ENCODE peak calls at places on chromosomes 5 and 9, in eight cellular contexts. One of them, this sample, is unnamed.

GRCh38 chr9:72041775-72042194 is 18.6 kb downstream of the C9orf57 start:
- DNase-seq in sigmoid colon: peak; percentile 76
- DNase-seq in GM23248: peak; percentile 94
- DNase-seq in right lobe of liver: peak; percentile 87
- DNase-seq in body of pancreas: peak; percentile 58
- DNase-seq in A673: peak; percentile 53
- DNase-seq in mammary epithelial cell: peak; percentile 73
- DNase-seq in CD8-positive, alpha-beta memory T cell: no peak
- DNase-seq in this sample: no peak

GRCh38 chr9:127344373-127344995 is 52.5 kb upstream of the SLC2A8 start:
- DNase-seq in sigmoid colon: no peak
- DNase-seq in GM23248: peak; percentile 30
- DNase-seq in right lobe of liver: no peak
- DNase-seq in body of pancreas: no peak
- DNase-seq in A673: no peak
- DNase-seq in mammary epithelial cell: no peak
- DNase-seq in CD8-positive, alpha-beta memory T cell: no peak
- DNase-seq in this sample: no peak

GRCh38 chr5:43270686-43271085 is 42.5 kb downstream of the HMGCS1 start:
- DNase-seq in sigmoid colon: no peak
- DNase-seq in GM23248: no peak
- DNase-seq in right lobe of liver: no peak
- DNase-seq in body of pancreas: no peak
- DNase-seq in A673: no peak
- DNase-seq in mammary epithelial cell: no peak
- DNase-seq in CD8-positive, alpha-beta memory T cell: no peak
- DNase-seq in this sample: no peak

GRCh38 chr9:130034570-130034969 is 8.4 kb downstream of the FNBP1 start:
- DNase-seq in sigmoid colon: no peak
- DNase-seq in GM23248: peak; percentile 92
- DNase-seq in right lobe of liver: no peak
- DNase-seq in body of pancreas: no peak
- DNase-seq in A673: peak; percentile 75
- DNase-seq in mammary epithelial cell: peak; percentile 67
- DNase-seq in CD8-positive, alpha-beta memory T cell: no peak
- DNase-seq in this sample: no peak

GRCh38 chr5:115097236-115097635 is 72.5 kb downstream of the TRIM36 start:
- DNase-seq in sigmoid colon: no peak
- DNase-seq in GM23248: no peak
- DNase-seq in right lobe of liver: no peak
- DNase-seq in body of pancreas: no peak
- DNase-seq in A673: no peak
- DNase-seq in mammary epithelial cell: no peak
- DNase-seq in CD8-positive, alpha-beta memory T cell: no peak
- DNase-seq in this sample: no peak

GRCh38 chr5:19855929-19856328 is 132.1 kb downstream of the CDH18 start:
- DNase-seq in sigmoid colon: no peak
- DNase-seq in GM23248: peak; percentile 60
- DNase-seq in right lobe of liver: no peak
- DNase-seq in body of pancreas: peak; percentile 11
- DNase-seq in A673: no peak
- DNase-seq in mammary epithelial cell: no peak
- DNase-seq in CD8-positive, alpha-beta memory T cell: no peak
- DNase-seq in this sample: no peak

GRCh38 chr5:176901260-176902101 is 2.3 kb upstream of the HK3 start:
- DNase-seq in sigmoid colon: peak; percentile 43
- DNase-seq in GM23248: no peak
- DNase-seq in right lobe of liver: no peak
- DNase-seq in body of pancreas: no peak
- DNase-seq in A673: no peak
- DNase-seq in mammary epithelial cell: no peak
- DNase-seq in CD8-positive, alpha-beta memory T cell: no peak
- DNase-seq in this sample: no peak

GRCh38 chr5:43635374-43635773 is 32.4 kb downstream of the NNT start:
- DNase-seq in sigmoid colon: no peak
- DNase-seq in GM23248: peak; percentile 22
- DNase-seq in right lobe of liver: no peak
- DNase-seq in body of pancreas: no peak
- DNase-seq in A673: no peak
- DNase-seq in mammary epithelial cell: peak; percentile 3
- DNase-seq in CD8-positive, alpha-beta memory T cell: no peak
- DNase-seq in this sample: no peak

GRCh38 chr9:96596601-96597111 is 23.0 kb downstream of the CDC14B start:
- DNase-seq in sigmoid colon: no peak
- DNase-seq in GM23248: no peak
- DNase-seq in right lobe of liver: no peak
- DNase-seq in body of pancreas: no peak
- DNase-seq in A673: no peak
- DNase-seq in mammary epithelial cell: no peak
- DNase-seq in CD8-positive, alpha-beta memory T cell: no peak
- DNase-seq in this sample: no peak

GRCh38 chr5:6745706-6746217 is 32.5 kb downstream of the TENT4A start:
- DNase-seq in sigmoid colon: peak; percentile 18
- DNase-seq in GM23248: peak; percentile 75
- DNase-seq in right lobe of liver: no peak
- DNase-seq in body of pancreas: peak; percentile 26
- DNase-seq in A673: peak; percentile 63
- DNase-seq in mammary epithelial cell: peak; percentile 44
- DNase-seq in CD8-positive, alpha-beta memory T cell: no peak
- DNase-seq in this sample: peak; percentile 81

GRCh38 chr9:134940236-134941208 is 22.8 kb upstream of the FCN1 start:
- DNase-seq in sigmoid colon: no peak
- DNase-seq in GM23248: no peak
- DNase-seq in right lobe of liver: no peak
- DNase-seq in body of pancreas: no peak
- DNase-seq in A673: no peak
- DNase-seq in mammary epithelial cell: no peak
- DNase-seq in CD8-positive, alpha-beta memory T cell: no peak
- DNase-seq in this sample: no peak

DNA sequence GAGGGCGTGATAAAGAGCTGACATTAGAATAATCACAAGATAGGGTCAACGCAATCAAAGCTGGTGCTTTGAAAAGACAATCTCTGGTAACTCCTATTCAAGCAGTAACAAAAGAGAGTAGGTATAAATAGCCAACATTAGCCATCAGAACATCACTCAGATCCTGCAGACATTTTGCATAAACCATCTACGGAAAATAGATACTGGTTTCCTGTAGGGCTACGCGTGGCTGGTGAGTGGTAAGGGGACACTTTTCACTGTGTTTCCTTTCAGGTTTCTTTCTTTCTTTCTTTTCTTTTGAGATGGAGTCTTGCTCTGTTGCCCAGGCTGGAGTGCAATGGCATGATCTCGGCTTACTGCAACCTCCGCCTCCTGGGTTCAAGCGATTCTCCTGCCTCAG is 22.3 kb downstream of the TTF1 start:
- DNase-seq in sigmoid colon: no peak
- DNase-seq in GM23248: no peak
- DNase-seq in right lobe of liver: no peak
- DNase-seq in body of pancreas: no peak
- DNase-seq in A673: no peak
- DNase-seq in mammary epithelial cell: no peak
- DNase-seq in CD8-positive, alpha-beta memory T cell: no peak
- DNase-seq in this sample: no peak
- H3K4me3 ChIP-seq in sigmoid colon: no peak overlapping the region
- H3K4me3 ChIP-seq in GM23248: no peak overlapping the region
- H3K4me3 ChIP-seq in right lobe of liver: no peak overlapping the region
- H3K4me3 ChIP-seq in body of pancreas: no peak overlapping the region
- H3K4me3 ChIP-seq in A673: no peak overlapping the region
- H3K4me3 ChIP-seq in mammary epithelial cell: no peak overlapping the region
- H3K4me3 ChIP-seq in CD8-positive, alpha-beta memory T cell: no peak overlapping the region
- H3K4me3 ChIP-seq in this sample: no peak overlapping the region

DNA sequence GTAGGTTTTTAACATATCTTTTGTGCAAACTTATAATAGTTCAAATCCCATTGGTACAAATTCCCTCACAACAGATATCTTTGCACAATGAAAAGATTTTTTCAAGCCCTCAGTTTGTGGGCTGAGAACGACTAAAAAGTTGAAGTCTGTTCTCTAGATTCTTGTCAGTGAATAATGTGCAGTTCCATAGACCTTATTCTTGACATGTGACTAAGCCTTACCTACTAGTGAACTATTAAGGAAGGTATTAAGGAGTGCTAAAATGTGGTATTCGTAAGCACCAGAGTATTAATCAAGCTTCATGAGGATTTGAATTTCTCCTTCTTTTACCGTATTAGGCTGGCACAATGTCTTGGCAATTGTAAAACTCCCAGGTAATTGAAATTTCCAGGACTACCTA is 205.6 kb upstream of the DMRTA1 start:
- DNase-seq in sigmoid colon: no peak
- DNase-seq in GM23248: no peak
- DNase-seq in right lobe of liver: no peak
- DNase-seq in body of pancreas: no peak
- DNase-seq in A673: no peak
- DNase-seq in mammary epithelial cell: no peak
- DNase-seq in CD8-positive, alpha-beta memory T cell: no peak
- DNase-seq in this sample: no peak
- H3K4me1 ChIP-seq in sigmoid colon: no peaks in the 10 kb centered on the region
- H3K4me1 ChIP-seq in GM23248: peaks cover 24% of the 10 kb centered on the region
- H3K4me1 ChIP-seq in right lobe of liver: no peaks in the 10 kb centered on the region
- H3K4me1 ChIP-seq in body of pancreas: no peaks in the 10 kb centered on the region
- H3K4me1 ChIP-seq in A673: no peaks in the 10 kb centered on the region
- H3K4me1 ChIP-seq in mammary epithelial cell: peaks cover 53% of the 10 kb centered on the region
- H3K4me1 ChIP-seq in CD8-positive, alpha-beta memory T cell: no peaks in the 10 kb centered on the region
- H3K4me1 ChIP-seq in this sample: no peaks in the 10 kb centered on the region

GRCh38 chr9:91818647-91819403 is 131.2 kb downstream of the ROR2 start:
- DNase-seq in sigmoid colon: peak; percentile 56
- DNase-seq in GM23248: no peak
- DNase-seq in right lobe of liver: no peak
- DNase-seq in body of pancreas: no peak
- DNase-seq in A673: no peak
- DNase-seq in mammary epithelial cell: no peak
- DNase-seq in CD8-positive, alpha-beta memory T cell: no peak
- DNase-seq in this sample: no peak

GRCh38 chr9:91817493-91818225 is 132.4 kb downstream of the ROR2 start:
- DNase-seq in sigmoid colon: peak; percentile 69
- DNase-seq in GM23248: peak; percentile 89
- DNase-seq in right lobe of liver: no peak
- DNase-seq in body of pancreas: no peak
- DNase-seq in A673: peak; percentile 54
- DNase-seq in mammary epithelial cell: no peak
- DNase-seq in CD8-positive, alpha-beta memory T cell: no peak
- DNase-seq in this sample: no peak

GRCh38 chr9:91820949-91821880 is 128.8 kb downstream of the ROR2 start:
- DNase-seq in sigmoid colon: peak; percentile 85
- DNase-seq in GM23248: peak; percentile 88
- DNase-seq in right lobe of liver: no peak
- DNase-seq in body of pancreas: no peak
- DNase-seq in A673: no peak
- DNase-seq in mammary epithelial cell: peak; percentile 8
- DNase-seq in CD8-positive, alpha-beta memory T cell: no peak
- DNase-seq in this sample: no peak

GRCh38 chr9:91818226-91818587 is 131.8 kb downstream of the ROR2 start:
- DNase-seq in sigmoid colon: peak; percentile 72
- DNase-seq in GM23248: no peak
- DNase-seq in right lobe of liver: no peak
- DNase-seq in body of pancreas: no peak
- DNase-seq in A673: no peak
- DNase-seq in mammary epithelial cell: no peak
- DNase-seq in CD8-positive, alpha-beta memory T cell: no peak
- DNase-seq in this sample: no peak

DNA sequence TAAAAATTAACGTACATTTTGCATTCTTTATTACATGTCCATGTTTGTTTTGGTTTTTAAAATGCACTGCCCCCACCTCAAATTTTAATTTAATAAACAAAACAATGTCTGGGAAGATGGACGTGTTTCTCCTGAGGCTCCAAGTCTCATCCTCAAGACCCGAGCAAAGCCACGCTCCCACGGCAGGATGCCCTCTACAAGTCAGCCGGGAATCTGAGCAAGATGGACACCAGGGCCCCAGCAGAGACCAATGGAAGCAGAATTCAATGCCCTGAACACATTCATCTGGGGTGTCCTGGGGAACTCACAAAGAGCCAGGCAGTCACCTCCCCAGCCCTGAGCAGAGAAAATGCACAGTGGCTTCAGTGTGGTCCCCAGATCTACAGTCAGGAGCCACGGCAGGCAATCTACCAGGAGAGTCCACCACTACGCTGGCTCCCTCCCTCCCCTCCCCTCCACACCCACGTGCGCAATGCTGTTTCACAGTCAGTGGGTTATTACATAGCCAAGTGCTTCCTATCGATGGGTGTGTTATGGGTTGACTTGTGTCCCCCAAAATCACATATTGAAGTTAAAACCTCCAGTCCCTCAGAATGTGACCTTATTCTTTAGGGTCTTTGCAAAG is 129.8 kb downstream of the ROR2 start:
- DNase-seq in sigmoid colon: peak; percentile 58
- DNase-seq in GM23248: no peak
- DNase-seq in right lobe of liver: no peak
- DNase-seq in body of pancreas: no peak
- DNase-seq in A673: no peak
- DNase-seq in mammary epithelial cell: no peak
- DNase-seq in CD8-positive, alpha-beta memory T cell: no peak
- DNase-seq in this sample: no peak
- H3K27me3 ChIP-seq in sigmoid colon: no peaks in the 10 kb centered on the region
- H3K27me3 ChIP-seq in GM23248: no peaks in the 10 kb centered on the region
- H3K27me3 ChIP-seq in right lobe of liver: no peaks in the 10 kb centered on the region
- H3K27me3 ChIP-seq in body of pancreas: no peaks in the 10 kb centered on the region
- H3K27me3 ChIP-seq in A673: no peaks in the 10 kb centered on the region
- H3K27me3 ChIP-seq in mammary epithelial cell: peaks cover 2% of the 10 kb centered on the region
- H3K27me3 ChIP-seq in CD8-positive, alpha-beta memory T cell: no peaks in the 10 kb centered on the region
- H3K27me3 ChIP-seq in this sample: no peaks in the 10 kb centered on the region

GRCh38 chr5:73280821-73281746 is 108.1 kb downstream of the TMEM174 start:
- DNase-seq in sigmoid colon: no peak
- DNase-seq in GM23248: peak; percentile 53
- DNase-seq in right lobe of liver: no peak
- DNase-seq in body of pancreas: peak; percentile 85
- DNase-seq in A673: peak; percentile 81
- DNase-seq in mammary epithelial cell: peak; percentile 85
- DNase-seq in CD8-positive, alpha-beta memory T cell: no peak
- DNase-seq in this sample: peak; percentile 67

GRCh38 chr5:73274870-73275756 is 102.1 kb downstream of the TMEM174 start:
- DNase-seq in sigmoid colon: peak; percentile 78
- DNase-seq in GM23248: peak; percentile 79
- DNase-seq in right lobe of liver: no peak
- DNase-seq in body of pancreas: no peak
- DNase-seq in A673: no peak
- DNase-seq in mammary epithelial cell: no peak
- DNase-seq in CD8-positive, alpha-beta memory T cell: no peak
- DNase-seq in this sample: no peak

GRCh38 chr5:73280386-73280785 is 107.4 kb downstream of the TMEM174 start:
- DNase-seq in sigmoid colon: peak; percentile 73
- DNase-seq in GM23248: no peak
- DNase-seq in right lobe of liver: no peak
- DNase-seq in body of pancreas: no peak
- DNase-seq in A673: no peak
- DNase-seq in mammary epithelial cell: peak; percentile 24
- DNase-seq in CD8-positive, alpha-beta memory T cell: no peak
- DNase-seq in this sample: no peak

GRCh38 chr5:73282383-73282782 is 109.4 kb downstream of the TMEM174 start:
- DNase-seq in sigmoid colon: no peak
- DNase-seq in GM23248: no peak
- DNase-seq in right lobe of liver: no peak
- DNase-seq in body of pancreas: no peak
- DNase-seq in A673: no peak
- DNase-seq in mammary epithelial cell: no peak
- DNase-seq in CD8-positive, alpha-beta memory T cell: no peak
- DNase-seq in this sample: no peak

GRCh38 chr5:73278693-73279092 is 105.7 kb downstream of the TMEM174 start:
- DNase-seq in sigmoid colon: no peak
- DNase-seq in GM23248: no peak
- DNase-seq in right lobe of liver: no peak
- DNase-seq in body of pancreas: peak; percentile 75
- DNase-seq in A673: no peak
- DNase-seq in mammary epithelial cell: peak; percentile 92
- DNase-seq in CD8-positive, alpha-beta memory T cell: no peak
- DNase-seq in this sample: peak; percentile 6
- H3K4me3 ChIP-seq in sigmoid colon: no peak overlapping the region
- H3K4me3 ChIP-seq in GM23248: no peak overlapping the region
- H3K4me3 ChIP-seq in right lobe of liver: no peak overlapping the region
- H3K4me3 ChIP-seq in body of pancreas: no peak overlapping the region
- H3K4me3 ChIP-seq in A673: no peak overlapping the region
- H3K4me3 ChIP-seq in mammary epithelial cell: no peak overlapping the region
- H3K4me3 ChIP-seq in CD8-positive, alpha-beta memory T cell: no peak overlapping the region
- H3K4me3 ChIP-seq in this sample: no peak overlapping the region

This sample was measured in small intestine.